ENCODE peak calls at places on chromosome 22, in nine cellular contexts. U, M, L, B, N, O, R, X and P are unnamed samples.

GRCh38 chr22:39712081-39712480 is 141.5 kb downstream of the CACNA1I start:
- DNase-seq in O (no peak), U (no peak), M (no peak), L (no peak), N (no peak), R (no peak), B (no peak), X (no peak), P (no peak)

GRCh38 chr22:35480627-35481565 is 59.7 kb upstream of the RASD2 start:
- DNase-seq in L (no peak), B (no peak), M (no peak), X (no peak), R (no peak), N (no peak), O (no peak), U (peak), P (no peak)

GRCh38 chr22:23404689-23405365 is 175.3 kb downstream of the IGLL1 start:
- DNase-seq in X (no peak), U (peak), M (peak), O (no peak), L (peak), R (peak), N (peak), B (no peak), P (peak)

GRCh38 chr22:40196628-40197027 is 18.9 kb downstream of the TNRC6B start:
- DNase-seq in M (no peak), X (no peak), N (peak), U (peak), B (no peak), O (no peak), R (peak), L (no peak), P (peak)

GRCh38 chr22:30648825-30649224 is 13.2 kb downstream of the SLC35E4 start:
- DNase-seq in O (no peak), N (no peak), X (no peak), U (no peak), L (no peak), R (no peak), B (no peak), M (no peak), P (no peak)

GRCh38 chr22:43113516-43114251 is 3.1 kb downstream of the BIK start:
- DNase-seq in B (no peak), O (peak), R (no peak), U (no peak), X (no peak), L (no peak), M (no peak), N (no peak), P (no peak)

GRCh38 chr22:19825904-19826618 is 28.6 kb downstream of the GNB1L start:
- DNase-seq in N (no peak), L (no peak), M (no peak), R (no peak), B (no peak), U (no peak), O (no peak), X (no peak), P (no peak)

GRCh38 chr22:47165338-47165931 is 403.0 kb downstream of the TBC1D22A start:
- DNase-seq in N (no peak), L (no peak), B (no peak), U (no peak), X (peak), M (no peak), R (no peak), O (no peak), P (no peak)

GRCh38 chr22:24159650-24160049 is 21.6 kb upstream of the SUSD2 start:
- DNase-seq in U (no peak), R (no peak), L (no peak), N (no peak), X (no peak), O (no peak), M (no peak), B (no peak), P (no peak)

GRCh38 chr22:33921576-33922181 is 1.4 kb upstream of the LARGE1 start:
- DNase-seq in B (peak), M (peak), L (peak), R (peak), U (peak), N (peak), X (peak), O (peak), P (no peak)

GRCh38 chr22:35539487-35539886 is 1.1 kb upstream of the RASD2 start:
- DNase-seq in X (no peak), M (no peak), N (no peak), R (no peak), B (no peak), O (no peak), U (no peak), L (no peak), P (no peak)

GRCh38 chr22:47196493-47196849 is 434.0 kb downstream of the TBC1D22A start:
- DNase-seq in U (no peak), X (no peak), B (no peak), R (no peak), N (no peak), M (no peak), O (no peak), L (no peak), P (no peak)

GRCh38 chr22:43296279-43296902 is 46.8 kb downstream of the SCUBE1 start:
- DNase-seq in X (peak), R (no peak), M (no peak), L (no peak), N (no peak), O (no peak), U (no peak), B (no peak), P (no peak)

GRCh38 chr22:43985532-43985931 is 30.3 kb downstream of the SAMM50 start:
- DNase-seq in N (no peak), B (no peak), O (no peak), R (peak), U (no peak), L (no peak), M (no peak), X (no peak), P (no peak)

GRCh38 chr22:47209547-47210023 is 447.1 kb downstream of the TBC1D22A start:
- DNase-seq in L (no peak), X (no peak), U (no peak), M (no peak), R (no peak), B (no peak), O (no peak), N (no peak), P (no peak)

GRCh38 chr22:39992088-39992826 is 2.5 kb upstream of the FAM83F start:
- DNase-seq in X (no peak), M (no peak), L (no peak), N (no peak), B (no peak), R (no peak), O (no peak), U (no peak), P (no peak)

GRCh38 chr22:20179455-20180244 is 28.8 kb upstream of the CCDC188 start:
- DNase-seq in O (no peak), R (no peak), L (no peak), X (no peak), M (no peak), B (no peak), U (no peak), N (no peak), P (no peak)

GRCh38 chr22:31915499-31916065 is 28.8 kb upstream of the YWHAH start:
- DNase-seq in R (no peak), L (peak), M (no peak), N (no peak), O (no peak), U (no peak), X (no peak), B (no peak), P (no peak)
- H3K4me3 ChIP-seq in R (no peak), L (no peak), M (no peak), N (no peak), O (no peak), U (no peak), X (no peak), B (no peak), P (no peak)

DNA sequence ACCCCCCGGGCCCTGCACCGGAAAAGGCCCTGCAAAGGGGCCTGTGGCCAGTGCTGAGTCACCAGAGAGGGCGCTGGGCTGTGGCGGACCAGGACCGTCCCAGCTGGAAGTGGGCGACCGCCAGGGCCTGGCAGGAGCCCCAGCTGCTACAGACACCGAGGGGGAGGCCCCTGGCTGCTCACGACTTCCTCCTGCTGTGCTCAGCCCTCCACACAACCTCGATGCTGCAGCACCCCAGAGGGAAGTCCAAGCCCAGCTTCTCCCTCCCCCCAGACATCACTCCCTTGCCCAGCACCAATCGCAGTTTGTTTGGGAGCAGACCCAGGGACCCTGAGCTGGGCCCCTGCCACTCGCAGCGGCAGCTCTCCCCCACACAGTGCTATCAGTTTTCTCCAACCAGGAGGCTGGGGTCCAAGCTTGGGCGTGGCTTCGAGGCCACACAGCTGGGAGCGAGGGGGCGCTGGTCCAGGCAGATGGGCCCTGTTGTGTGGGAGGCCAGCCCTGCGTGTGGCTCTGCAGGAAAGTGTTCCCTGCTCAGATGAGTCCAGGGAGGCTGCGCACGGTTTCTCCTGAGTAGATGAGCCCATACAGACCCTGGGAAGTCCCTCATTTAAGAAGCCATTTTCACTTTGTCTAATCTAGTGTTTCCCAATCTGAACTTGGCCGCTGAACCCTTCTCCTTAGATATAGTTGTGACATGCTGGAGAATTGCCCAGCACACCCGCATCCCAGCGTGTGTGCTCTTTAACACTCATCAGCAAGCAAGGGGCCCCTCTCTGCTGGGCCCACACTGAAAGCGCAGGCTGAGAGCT is 5.6 kb upstream of the SH3BP1 start:
- DNase-seq in O (peak), M (peak), N (peak), R (peak), L (peak), U (peak), B (peak), X (peak), P (peak)
- H3K4me3 ChIP-seq in O (no peak), M (peak), N (no peak), R (no peak), L (no peak), U (peak), B (peak), X (peak), P (no peak)

DNA sequence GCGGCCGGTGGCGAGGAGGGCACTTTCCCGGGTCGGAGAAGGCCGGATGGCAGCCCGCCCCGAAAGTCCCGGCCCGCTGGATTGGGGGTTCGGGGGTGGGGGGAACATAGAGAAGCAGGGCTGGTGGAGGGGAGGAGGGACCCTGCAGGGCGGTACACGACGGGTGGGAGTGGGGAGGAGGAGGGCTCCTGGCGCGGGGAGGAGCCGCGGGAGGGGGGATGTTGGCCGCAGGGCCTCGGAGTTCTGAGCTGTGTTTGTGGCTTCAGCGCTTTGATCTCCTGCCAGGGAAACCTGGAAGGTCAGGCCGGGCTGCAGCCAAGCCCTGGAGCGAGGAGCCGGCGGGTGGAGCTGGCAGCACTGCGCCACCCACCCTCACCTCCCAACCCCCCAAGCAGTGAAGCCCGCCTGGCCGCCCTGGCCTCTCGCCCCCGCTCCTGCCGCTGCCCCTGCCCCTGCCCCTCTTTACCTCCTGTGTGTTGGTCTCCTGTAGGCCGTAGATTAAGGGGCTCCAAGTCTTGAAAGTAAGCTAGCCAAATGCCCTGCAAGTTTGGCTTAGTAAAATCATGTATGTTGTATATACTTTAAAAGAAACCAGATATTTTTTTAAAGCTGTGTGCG is 30.9 kb downstream of the C22orf31 start:
- DNase-seq in U (peak), L (peak), B (peak), M (peak), R (peak), O (no peak), X (no peak), N (peak), P (peak)
- H3K4me3 ChIP-seq in U (peak), L (no peak), B (peak), M (peak), R (peak), O (no peak), X (no peak), N (peak), P (peak)

DNA sequence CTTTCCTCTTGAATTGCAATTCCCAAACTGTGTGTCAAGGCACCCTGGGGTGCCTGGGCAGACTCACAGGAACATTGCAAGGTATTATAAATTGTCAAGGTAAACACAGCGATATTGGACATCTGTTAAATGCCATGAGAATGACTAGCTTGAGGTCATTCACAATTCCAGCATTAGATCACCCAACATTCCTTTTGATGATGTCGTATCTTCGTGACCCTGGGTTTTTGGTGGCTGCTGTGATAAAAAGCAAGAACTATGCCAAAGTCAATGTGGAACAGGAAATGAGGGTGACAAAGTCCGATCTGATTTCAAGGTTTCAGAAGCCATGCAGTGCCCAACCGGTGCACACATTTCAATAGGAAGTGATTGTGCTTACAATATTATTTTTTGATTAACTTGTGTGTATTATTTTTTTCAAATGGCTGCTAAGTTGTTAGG is 458.4 kb downstream of the MIAT start:
- DNase-seq in U (peak), O (no peak), N (peak), B (no peak), R (no peak), M (no peak), X (no peak), L (peak), P (peak)
- H3K4me3 ChIP-seq in U (no peak), O (no peak), N (no peak), B (no peak), R (no peak), M (no peak), X (no peak), L (no peak), P (no peak)

DNA sequence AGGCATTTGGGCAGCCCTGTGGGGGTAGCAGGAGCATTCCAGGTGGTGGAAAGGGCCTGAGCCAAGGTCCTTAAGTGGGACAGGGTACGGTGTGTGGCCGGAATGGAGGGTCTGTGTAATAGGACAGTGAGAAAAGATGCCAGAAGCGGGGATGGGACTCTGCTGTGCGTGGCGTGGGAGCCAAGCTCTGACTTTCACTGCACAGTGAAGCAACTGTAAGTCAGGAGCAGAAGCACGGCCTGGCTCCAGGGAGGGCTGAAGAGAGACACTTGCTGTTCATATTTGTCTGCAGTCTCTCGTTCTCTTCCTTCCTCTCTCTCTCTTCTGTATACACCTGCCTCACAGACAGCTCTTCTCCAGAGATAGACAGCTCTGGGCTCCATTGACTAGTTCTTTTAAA is 1.9 kb downstream of the IL17RA start:
- DNase-seq in X (no peak), N (no peak), M (no peak), L (no peak), B (no peak), U (no peak), R (no peak), O (peak), P (no peak)
- H3K4me3 ChIP-seq in X (no peak), N (no peak), M (no peak), L (no peak), B (no peak), U (peak), R (no peak), O (peak), P (no peak)

GRCh38 chr22:17357688-17358087 is 11.6 kb upstream of the CECR2 start:
- DNase-seq in B (no peak), R (no peak), L (no peak), X (no peak), N (no peak), U (no peak), O (no peak), M (no peak), P (no peak)

GRCh38 chr22:17350292-17350691 is 19.0 kb upstream of the CECR2 start:
- DNase-seq in R (peak), M (no peak), N (peak), X (no peak), O (no peak), B (no peak), L (no peak), U (no peak), P (no peak)

GRCh38 chr22:17349172-17349571 is 20.1 kb upstream of the CECR2 start:
- DNase-seq in X (no peak), O (no peak), R (no peak), U (no peak), N (no peak), L (no peak), M (no peak), B (no peak), P (no peak)

GRCh38 chr22:17348464-17349103 is 20.7 kb upstream of the CECR2 start:
- DNase-seq in B (no peak), U (no peak), M (no peak), N (no peak), L (no peak), R (no peak), O (no peak), X (no peak), P (no peak)

DNA sequence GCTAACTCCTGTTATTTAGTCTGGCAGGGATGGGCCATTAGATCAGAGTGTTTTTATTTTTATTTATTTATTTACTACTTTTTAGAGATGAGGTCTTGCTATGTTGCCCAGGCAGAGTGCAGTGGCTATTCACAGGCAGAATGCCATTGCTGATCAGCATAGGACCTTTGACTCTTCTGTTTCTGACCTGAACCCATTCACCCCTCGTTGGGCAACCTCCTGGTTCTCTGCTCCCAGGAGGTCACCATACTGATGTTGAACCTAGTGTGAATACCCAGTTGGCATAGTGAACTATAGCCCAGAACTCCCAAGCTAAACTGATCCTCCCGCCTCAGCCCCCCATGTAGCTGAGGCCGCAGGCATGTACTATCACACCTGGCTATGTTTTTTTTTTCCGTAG is 16.5 kb upstream of the CECR2 start:
- DNase-seq in N (no peak), U (no peak), B (no peak), M (no peak), O (no peak), L (no peak), R (no peak), X (no peak), P (no peak)
- H3K4me3 ChIP-seq in N (no peak), U (no peak), B (no peak), M (no peak), O (no peak), L (no peak), R (no peak), X (no peak), P (no peak)

GRCh38 chr22:50102946-50103345 is 13.1 kb downstream of the MOV10L1 start:
- DNase-seq in X (peak), M (no peak), U (no peak), N (no peak), O (peak), B (no peak), R (no peak), L (peak), P (no peak)

GRCh38 chr22:50101870-50102565 is 12.2 kb downstream of the MOV10L1 start:
- DNase-seq in M (no peak), O (peak), U (no peak), N (no peak), L (no peak), X (no peak), R (no peak), B (no peak), P (no peak)

GRCh38 chr22:50107529-50107928 is 17.7 kb downstream of the MOV10L1 start:
- DNase-seq in B (no peak), L (no peak), M (no peak), O (no peak), N (no peak), X (no peak), R (no peak), U (no peak), P (no peak)

GRCh38 chr22:50105529-50106100 is 15.8 kb downstream of the MOV10L1 start:
- DNase-seq in O (peak), R (peak), B (no peak), U (peak), N (peak), X (no peak), M (no peak), L (no peak), P (peak)

DNA sequence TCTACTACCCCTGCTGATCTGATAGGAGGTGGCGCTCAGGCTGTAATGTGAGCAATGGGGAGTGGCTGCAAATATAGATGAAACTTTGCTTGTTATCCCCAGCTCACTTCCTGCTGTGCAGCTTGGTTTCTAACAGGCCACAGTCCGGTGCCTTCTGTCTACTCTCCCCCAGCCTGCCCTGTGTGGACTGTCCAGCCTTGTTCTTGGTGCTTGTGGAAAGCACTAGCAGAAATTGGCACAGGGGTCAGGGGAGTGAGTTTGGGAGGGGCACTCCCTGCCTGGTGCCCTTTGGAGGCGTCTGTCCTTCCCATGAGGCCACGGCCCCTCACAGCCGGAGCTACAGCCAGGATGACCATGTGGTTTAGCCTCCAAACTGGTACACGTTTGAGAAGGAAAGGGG is 14.3 kb downstream of the MOV10L1 start:
- DNase-seq in X (no peak), N (no peak), M (no peak), O (peak), L (no peak), U (no peak), R (no peak), B (no peak), P (no peak)
- H3K4me3 ChIP-seq in X (no peak), N (no peak), M (no peak), O (no peak), L (no peak), U (no peak), R (no peak), B (no peak), P (no peak)

GRCh38 chr22:18024956-18025720 is 777 bp upstream of the MICAL3 start:
- DNase-seq in M (no peak), X (peak), L (no peak), O (peak), N (no peak), B (peak), U (no peak), R (no peak), P (no peak)
- H3K4me3 ChIP-seq in M (no peak), X (peak), L (no peak), O (peak), N (peak), B (peak), U (peak), R (no peak), P (peak)

GRCh38 chr22:48327721-48328120 is 1500.0 kb downstream of the BRD1 start:
- DNase-seq in B (no peak), N (no peak), M (no peak), R (no peak), U (no peak), L (no peak), X (no peak), O (no peak), P (no peak)
- H3K4me3 ChIP-seq in B (no peak), N (no peak), M (no peak), R (no peak), U (no peak), L (no peak), X (no peak), O (no peak), P (no peak)